ENCODE peak calls at places on chromosomes 3 and 15, in four cellular contexts. U is dorsolateral prefrontal cortex, D is RWPE1, J is heart left ventricle. S is an unnamed sample.

GRCh38 chr3:14925729-14926591 is 21.4 kb upstream of the NR2C2 start:
- DNase-seq in D (peak), J (no peak), U (no peak), S (no peak)

GRCh38 chr3:50616770-50617095 is 218 bp upstream of the MAPKAPK3 start:
- DNase-seq in U (peak), D (peak), J (peak), S (peak)

GRCh38 chr3:140050396-140050795 is 115.4 kb downstream of the CLSTN2 start:
- DNase-seq in D (no peak), U (no peak), J (no peak), S (no peak)

GRCh38 chr15:43776101-43776717 is 557 bp downstream of the ELL3 start:
- DNase-seq in U (no peak), D (no peak), J (no peak), S (no peak)

GRCh38 chr3:171646357-171647133 is 163.7 kb downstream of the PLD1 start:
- DNase-seq in J (no peak), U (no peak), D (peak), S (no peak)

GRCh38 chr3:43758826-43759225 is 68.1 kb downstream of the ABHD5 start:
- DNase-seq in J (no peak), U (no peak), D (no peak), S (no peak)

GRCh38 chr3:63232764-63233396 is 45.2 kb upstream of the SYNPR start:
- DNase-seq in U (no peak), D (no peak), J (no peak), S (no peak)

GRCh38 chr3:169305460-169305859 is 358.1 kb downstream of the MECOM start:
- DNase-seq in J (no peak), D (no peak), U (no peak), S (no peak)

GRCh38 chr15:74269362-74270035 is 33.4 kb downstream of the CCDC33 start:
- DNase-seq in U (no peak), J (peak), D (no peak), S (no peak)

GRCh38 chr15:35043380-35044095 is 41.6 kb downstream of the NANOGP8 start:
- DNase-seq in U (no peak), D (no peak), J (no peak), S (no peak)

GRCh38 chr15:34795267-34796081 is at the start of gene ACTC1:
- DNase-seq in U (no peak), D (peak), J (peak), S (peak)

GRCh38 chr3:158845748-158846350 is 44.0 kb downstream of the MFSD1 start:
- DNase-seq in J (no peak), U (no peak), D (peak), S (peak)

GRCh38 chr3:120661106-120661962 is 20.7 kb downstream of the HGD start:
- DNase-seq in J (no peak), D (no peak), U (no peak), S (no peak)

GRCh38 chr3:160012108-160012507 is 23.5 kb downstream of the IL12A start:
- DNase-seq in J (no peak), U (no peak), D (no peak), S (no peak)

GRCh38 chr3:40741729-40742128 is 217.0 kb downstream of the ZNF621 start:
- DNase-seq in U (peak), D (no peak), J (no peak), S (no peak)

GRCh38 chr15:66231421-66232266 is 21.9 kb downstream of the MEGF11 start:
- DNase-seq in D (no peak), J (no peak), U (no peak), S (no peak)

GRCh38 chr15:36858423-36858822 is 241.9 kb downstream of the MEIS2 start:
- DNase-seq in D (no peak), U (no peak), J (no peak), S (no peak)

GRCh38 chr15:80779658-80780415 is 667 bp downstream of the CEMIP start:
- DNase-seq in J (no peak), U (no peak), D (peak), S (no peak)

GRCh38 chr3:108485146-108485545 is 25.2 kb downstream of the MYH15 start:
- DNase-seq in J (no peak), D (no peak), U (peak), S (no peak)

GRCh38 chr15:78353093-78353492 is 12.9 kb downstream of the CRABP1 start:
- DNase-seq in J (no peak), D (peak), U (no peak), S (no peak)

GRCh38 chr3:56467108-56467507 is 1.2 kb downstream of the ERC2 start:
- DNase-seq in J (no peak), U (peak), D (peak), S (peak)

GRCh38 chr15:74008901-74009300 is 14.4 kb downstream of the PML start:
- DNase-seq in U (no peak), J (no peak), D (no peak), S (no peak)

DNA sequence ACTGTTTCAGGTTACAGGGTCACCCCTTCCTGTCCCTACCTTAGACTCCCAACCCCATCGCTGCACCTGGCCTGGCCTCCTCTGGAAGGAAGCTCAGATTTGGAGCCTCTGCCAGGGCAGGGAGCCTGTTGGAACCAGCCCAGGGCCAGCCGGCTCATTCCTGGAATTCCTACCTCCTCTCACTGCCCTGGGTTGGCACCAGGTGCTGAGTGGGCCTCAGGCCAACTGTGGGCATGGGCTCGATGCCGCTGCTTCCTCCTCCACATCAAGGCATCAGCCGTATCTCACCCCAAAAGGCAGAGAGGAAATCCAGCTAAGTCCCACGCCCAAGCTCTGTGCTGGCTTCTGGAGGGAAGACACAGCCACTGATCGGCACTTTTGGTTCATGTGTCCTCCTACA is 42.1 kb downstream of the KLHL25 start:
- DNase-seq in U (peak), D (peak), J (no peak), S (no peak)
- H3K27ac ChIP-seq in U (no peak), D (peak), J (no peak), S (no peak)

DNA sequence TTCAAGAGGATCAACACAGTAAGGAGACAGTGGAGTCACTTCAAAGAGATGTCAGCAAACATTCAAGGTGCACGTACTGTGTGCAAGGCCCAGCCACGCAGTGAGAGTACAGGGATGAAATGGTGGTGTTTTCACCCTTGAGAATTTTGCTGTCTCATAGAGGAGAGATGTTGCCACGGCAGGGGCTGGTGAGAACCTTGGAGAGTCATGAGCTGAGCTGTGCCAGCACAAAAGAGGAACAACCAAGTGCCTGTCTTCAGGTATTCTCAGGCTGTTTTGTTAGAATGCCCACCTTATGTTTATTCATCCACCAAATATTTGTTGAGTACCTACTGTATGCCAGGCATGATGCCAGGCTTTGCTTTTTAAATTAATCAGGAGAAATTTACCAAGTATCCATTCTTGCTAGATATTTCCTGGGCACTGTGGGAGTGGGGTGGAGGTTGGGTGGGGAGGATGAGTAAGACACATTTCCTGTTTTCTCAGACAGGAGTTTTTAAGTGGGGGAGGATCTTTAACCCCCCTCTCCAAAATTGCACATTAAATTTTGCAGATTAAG is 72.6 kb downstream of the SLC6A11 start:
- DNase-seq in U (no peak), J (no peak), D (peak), S (no peak)
- H3K27ac ChIP-seq in U (no peak), J (no peak), D (peak), S (no peak)

DNA sequence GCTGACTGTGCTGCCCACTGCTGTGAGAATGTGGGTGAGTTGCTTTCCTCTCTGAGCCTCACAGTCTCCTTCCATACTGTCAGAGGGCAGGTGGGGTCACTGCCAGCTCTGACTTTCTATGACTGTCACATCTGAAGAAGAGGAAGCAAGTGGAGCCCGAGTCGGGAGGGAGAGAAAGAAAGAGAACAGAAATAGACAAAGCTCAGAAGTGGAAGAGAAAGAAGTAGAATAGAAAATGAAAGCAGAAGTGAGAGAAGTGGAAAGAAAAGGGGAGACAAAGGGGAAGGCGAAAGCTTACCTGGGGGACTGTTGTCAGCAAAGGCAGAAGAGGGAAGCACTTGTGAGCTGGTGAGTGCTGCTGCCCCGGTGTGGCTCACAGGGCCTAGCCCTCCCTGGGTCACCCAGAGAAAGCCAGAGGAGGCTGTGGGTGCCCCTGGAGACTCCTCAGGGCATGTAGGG is 57.9 kb downstream of the EPHB1 start:
- DNase-seq in J (no peak), D (no peak), U (no peak), S (no peak)
- H3K27ac ChIP-seq in J (no peak), D (no peak), U (no peak), S (no peak)

DNA sequence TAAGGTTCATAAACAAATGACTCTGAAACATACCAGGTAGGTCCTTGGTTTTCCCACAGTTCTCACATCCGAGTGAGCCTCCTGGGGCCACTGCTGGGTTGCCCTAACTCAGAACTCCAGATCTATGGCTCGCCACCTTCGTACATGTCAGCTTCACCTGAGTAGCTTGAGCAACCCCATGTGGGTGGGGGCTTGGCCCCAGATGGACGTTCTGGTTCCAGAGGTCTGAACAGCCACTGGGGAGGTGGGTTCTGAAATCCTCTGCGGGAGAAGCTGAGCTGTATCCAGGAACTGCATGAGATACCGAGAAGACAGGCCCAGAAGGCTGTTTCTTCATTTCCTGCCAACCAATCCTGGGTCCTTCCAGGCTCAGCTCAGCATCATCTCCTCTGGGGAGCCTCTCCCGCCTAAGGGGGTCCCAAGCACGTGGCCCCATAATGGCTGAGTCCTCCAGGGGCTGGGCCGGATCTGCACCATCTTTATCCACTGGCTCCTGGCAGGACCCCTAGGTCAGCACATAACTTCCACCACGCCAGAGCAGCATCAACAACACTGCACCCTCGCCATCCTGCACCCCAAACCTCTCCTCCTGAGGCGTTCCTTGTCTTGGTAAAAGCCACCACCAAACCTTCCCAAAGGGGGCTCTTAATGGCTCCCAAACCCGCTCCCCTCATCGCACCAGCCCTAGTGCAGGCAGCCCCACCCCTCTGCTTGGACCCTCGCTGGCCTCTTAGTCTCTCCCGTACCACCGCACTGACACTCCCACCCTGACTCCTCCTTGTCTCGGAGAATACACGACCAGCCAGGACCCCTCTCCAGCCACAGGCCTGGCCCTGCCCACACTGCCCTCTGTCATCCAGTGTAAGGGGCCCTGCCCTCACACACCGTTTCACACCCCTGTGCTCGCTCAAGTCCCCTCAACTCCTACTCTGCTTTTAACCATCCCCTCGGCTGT is 39.8 kb downstream of the PCSK6 start:
- DNase-seq in D (no peak), U (peak), J (no peak), S (no peak)
- H3K27ac ChIP-seq in D (no peak), U (no peak), J (peak), S (peak)

S was measured in substantia nigra.